ENCODE peak calls at places on chromosome 17, in nine cellular contexts. U is activated B cell treated with CpG ODN at 0.5 μM for 24 hours; V is HAP-1; P is A549; D is H54; Z is activated CD4-positive, alpha-beta memory T cell treated with anti-CD3 and anti-CD28 coated beads, Interleukin-2, amount 10 ng/mL, durations not matched to agents 7 days and 5 days; X is brain microvascular endothelial cell; M is H9; B is substantia nigra. K is an unnamed sample.

GRCh38 chr17:77597421-77598240 is 360.9 kb upstream of the TNRC6C start:
- DNase-seq in B (no peak), P (no peak), D (no peak), V (no peak), Z (no peak), X (no peak), U (no peak), M (peak), K (no peak)

GRCh38 chr17:38451840-38452529 is 23.7 kb downstream of the ARHGAP23 start:
- DNase-seq in V (no peak), P (no peak), D (peak), B (no peak), M (peak), U (no peak), Z (no peak), X (peak), K (no peak)

GRCh38 chr17:39679521-39680192 is 8.2 kb downstream of the PGAP3 start:
- DNase-seq in Z (peak), X (no peak), V (no peak), U (no peak), P (no peak), B (no peak), M (no peak), D (no peak), K (no peak)

GRCh38 chr17:16872836-16873653 is 98.9 kb downstream of the TNFRSF13B start:
- DNase-seq in D (peak), M (peak), B (no peak), V (peak), U (peak), X (no peak), Z (peak), P (peak), K (no peak)

GRCh38 chr17:48611681-48612455 is 1.1 kb upstream of the HOXB7 start:
- DNase-seq in Z (no peak), P (peak), D (no peak), X (no peak), U (no peak), B (no peak), V (no peak), M (peak), K (no peak)

GRCh38 chr17:60170835-60171752 is 21.3 kb downstream of the CA4 start:
- DNase-seq in B (no peak), X (no peak), P (no peak), V (no peak), Z (no peak), U (no peak), D (no peak), M (peak), K (no peak)

GRCh38 chr17:32769846-32770245 is 107.1 kb downstream of the MYO1D start:
- DNase-seq in M (no peak), V (no peak), X (no peak), Z (no peak), D (no peak), P (peak), U (no peak), B (no peak), K (no peak)

GRCh38 chr17:50396261-50397110 is 837 bp downstream of the LRRC59 start:
- DNase-seq in Z (peak), V (peak), P (peak), M (no peak), B (no peak), D (peak), U (no peak), X (peak), K (no peak)

GRCh38 chr17:3827124-3827773 is 18.8 kb downstream of the NCBP3 start:
- DNase-seq in U (no peak), Z (peak), X (peak), M (peak), D (no peak), V (peak), P (peak), B (peak), K (peak)

GRCh38 chr17:74485841-74486240 is 19.4 kb downstream of the CD300A start:
- DNase-seq in X (no peak), V (no peak), M (peak), U (no peak), P (no peak), D (no peak), Z (no peak), B (no peak), K (no peak)

GRCh38 chr17:82492647-82493516 is 26.6 kb upstream of the FOXK2 start:
- DNase-seq in V (no peak), B (no peak), X (peak), D (peak), P (peak), U (no peak), Z (no peak), M (no peak), K (no peak)

GRCh38 chr17:57523926-57524634 is 221.0 kb downstream of the CCDC182 start:
- DNase-seq in M (no peak), V (no peak), X (no peak), U (no peak), Z (no peak), P (peak), D (peak), B (no peak), K (no peak)